ENCODE peak calls at places on chromosomes 3 and 15, in ten cellular contexts. One of them, this sample, is unnamed.

GRCh38 chr3:128942161-128942952 is 51.5 kb downstream of the CFAP92 start:
- DNase-seq in GOT3: no peak
- DNase-seq in caudate nucleus: no peak
- DNase-seq in adipocyte: no peak
- DNase-seq in stimulated activated CD4-positive, alpha-beta T cell treated with anti-CD3 and anti-CD28 coated beads, Interleukin-4, amount 100 ng/mL, for 24 hours: no peak
- DNase-seq in NCI-H2081: no peak
- DNase-seq in A549: no peak
- DNase-seq in GM04504: no peak
- DNase-seq in fibroblast of the aortic adventitia: no peak
- DNase-seq in activated gamma-delta T cell treated with Interleukin-2 at 50 U/mL for 16 hours: no peak
- DNase-seq in this sample: no peak

GRCh38 chr15:69755571-69756310 is 303.1 kb downstream of the RPLP1 start:
- DNase-seq in GOT3: no peak
- DNase-seq in caudate nucleus: no peak
- DNase-seq in adipocyte: no peak
- DNase-seq in stimulated activated CD4-positive, alpha-beta T cell treated with anti-CD3 and anti-CD28 coated beads, Interleukin-4, amount 100 ng/mL, for 24 hours: peak; percentile 88
- DNase-seq in NCI-H2081: no peak
- DNase-seq in A549: no peak
- DNase-seq in GM04504: no peak
- DNase-seq in fibroblast of the aortic adventitia: peak; percentile 14
- DNase-seq in activated gamma-delta T cell treated with Interleukin-2 at 50 U/mL for 16 hours: peak; percentile 68
- DNase-seq in this sample: no peak

GRCh38 chr3:185059766-185060165 is 93.1 kb downstream of the C3orf70 start:
- DNase-seq in GOT3: no peak
- DNase-seq in caudate nucleus: no peak
- DNase-seq in adipocyte: no peak
- DNase-seq in stimulated activated CD4-positive, alpha-beta T cell treated with anti-CD3 and anti-CD28 coated beads, Interleukin-4, amount 100 ng/mL, for 24 hours: no peak
- DNase-seq in NCI-H2081: no peak
- DNase-seq in A549: no peak
- DNase-seq in GM04504: no peak
- DNase-seq in fibroblast of the aortic adventitia: no peak
- DNase-seq in activated gamma-delta T cell treated with Interleukin-2 at 50 U/mL for 16 hours: no peak
- DNase-seq in this sample: no peak

GRCh38 chr3:111070772-111071256 is 802 bp upstream of the NECTIN3 start:
- DNase-seq in GOT3: peak; percentile 80
- DNase-seq in caudate nucleus: no peak
- DNase-seq in adipocyte: peak; percentile 70
- DNase-seq in stimulated activated CD4-positive, alpha-beta T cell treated with anti-CD3 and anti-CD28 coated beads, Interleukin-4, amount 100 ng/mL, for 24 hours: peak; percentile 28
- DNase-seq in NCI-H2081: peak; percentile 52
- DNase-seq in A549: no peak
- DNase-seq in GM04504: no peak
- DNase-seq in fibroblast of the aortic adventitia: no peak
- DNase-seq in activated gamma-delta T cell treated with Interleukin-2 at 50 U/mL for 16 hours: no peak
- DNase-seq in this sample: peak; percentile 76

GRCh38 chr3:18902081-18902793 is 246.1 kb upstream of the KCNH8 start:
- DNase-seq in GOT3: no peak
- DNase-seq in caudate nucleus: no peak
- DNase-seq in adipocyte: no peak
- DNase-seq in stimulated activated CD4-positive, alpha-beta T cell treated with anti-CD3 and anti-CD28 coated beads, Interleukin-4, amount 100 ng/mL, for 24 hours: no peak
- DNase-seq in NCI-H2081: no peak
- DNase-seq in A549: no peak
- DNase-seq in GM04504: no peak
- DNase-seq in fibroblast of the aortic adventitia: no peak
- DNase-seq in activated gamma-delta T cell treated with Interleukin-2 at 50 U/mL for 16 hours: no peak
- DNase-seq in this sample: no peak

GRCh38 chr3:43797794-43798193 is 107.1 kb downstream of the ABHD5 start:
- DNase-seq in GOT3: no peak
- DNase-seq in caudate nucleus: no peak
- DNase-seq in adipocyte: no peak
- DNase-seq in stimulated activated CD4-positive, alpha-beta T cell treated with anti-CD3 and anti-CD28 coated beads, Interleukin-4, amount 100 ng/mL, for 24 hours: no peak
- DNase-seq in NCI-H2081: no peak
- DNase-seq in A549: no peak
- DNase-seq in GM04504: no peak
- DNase-seq in fibroblast of the aortic adventitia: no peak
- DNase-seq in activated gamma-delta T cell treated with Interleukin-2 at 50 U/mL for 16 hours: no peak
- DNase-seq in this sample: no peak

GRCh38 chr3:182973047-182973446 is 7.3 kb downstream of the DCUN1D1 start:
- DNase-seq in GOT3: no peak
- DNase-seq in caudate nucleus: no peak
- DNase-seq in adipocyte: no peak
- DNase-seq in stimulated activated CD4-positive, alpha-beta T cell treated with anti-CD3 and anti-CD28 coated beads, Interleukin-4, amount 100 ng/mL, for 24 hours: no peak
- DNase-seq in NCI-H2081: no peak
- DNase-seq in A549: no peak
- DNase-seq in GM04504: no peak
- DNase-seq in fibroblast of the aortic adventitia: peak; percentile 33
- DNase-seq in activated gamma-delta T cell treated with Interleukin-2 at 50 U/mL for 16 hours: no peak
- DNase-seq in this sample: no peak

GRCh38 chr3:172103724-172104123 is 64.3 kb downstream of the FNDC3B start:
- DNase-seq in GOT3: no peak
- DNase-seq in caudate nucleus: no peak
- DNase-seq in adipocyte: peak; percentile 81
- DNase-seq in stimulated activated CD4-positive, alpha-beta T cell treated with anti-CD3 and anti-CD28 coated beads, Interleukin-4, amount 100 ng/mL, for 24 hours: no peak
- DNase-seq in NCI-H2081: no peak
- DNase-seq in A549: no peak
- DNase-seq in GM04504: no peak
- DNase-seq in fibroblast of the aortic adventitia: peak; percentile 82
- DNase-seq in activated gamma-delta T cell treated with Interleukin-2 at 50 U/mL for 16 hours: no peak
- DNase-seq in this sample: no peak

GRCh38 chr3:162729686-162730085 is 1233.1 kb downstream of the OTOL1 start:
- DNase-seq in GOT3: no peak
- DNase-seq in caudate nucleus: no peak
- DNase-seq in adipocyte: peak; percentile 15
- DNase-seq in stimulated activated CD4-positive, alpha-beta T cell treated with anti-CD3 and anti-CD28 coated beads, Interleukin-4, amount 100 ng/mL, for 24 hours: no peak
- DNase-seq in NCI-H2081: no peak
- DNase-seq in A549: peak; percentile 19
- DNase-seq in GM04504: no peak
- DNase-seq in fibroblast of the aortic adventitia: peak; percentile 42
- DNase-seq in activated gamma-delta T cell treated with Interleukin-2 at 50 U/mL for 16 hours: no peak
- DNase-seq in this sample: no peak

GRCh38 chr15:42137461-42138261 is 18.8 kb downstream of the PLA2G4F start:
- DNase-seq in GOT3: no peak
- DNase-seq in caudate nucleus: no peak
- DNase-seq in adipocyte: peak; percentile 85
- DNase-seq in stimulated activated CD4-positive, alpha-beta T cell treated with anti-CD3 and anti-CD28 coated beads, Interleukin-4, amount 100 ng/mL, for 24 hours: peak; percentile 9
- DNase-seq in NCI-H2081: peak; percentile 47
- DNase-seq in A549: peak; percentile 47
- DNase-seq in GM04504: peak; percentile 24
- DNase-seq in fibroblast of the aortic adventitia: peak; percentile 67
- DNase-seq in activated gamma-delta T cell treated with Interleukin-2 at 50 U/mL for 16 hours: no peak
- DNase-seq in this sample: peak; percentile 52

GRCh38 chr3:52153389-52154096 is 680 bp downstream of the POC1A start:
- DNase-seq in GOT3: no peak
- DNase-seq in caudate nucleus: no peak
- DNase-seq in adipocyte: peak; percentile 49
- DNase-seq in stimulated activated CD4-positive, alpha-beta T cell treated with anti-CD3 and anti-CD28 coated beads, Interleukin-4, amount 100 ng/mL, for 24 hours: peak; percentile 10
- DNase-seq in NCI-H2081: peak; percentile 51
- DNase-seq in A549: peak; percentile 43
- DNase-seq in GM04504: peak; percentile 10
- DNase-seq in fibroblast of the aortic adventitia: peak; percentile 19
- DNase-seq in activated gamma-delta T cell treated with Interleukin-2 at 50 U/mL for 16 hours: no peak
- DNase-seq in this sample: peak; percentile 67

GRCh38 chr15:35108453-35108852 is 23.4 kb upstream of the NANOGP8 start:
- DNase-seq in GOT3: no peak
- DNase-seq in caudate nucleus: no peak
- DNase-seq in adipocyte: no peak
- DNase-seq in stimulated activated CD4-positive, alpha-beta T cell treated with anti-CD3 and anti-CD28 coated beads, Interleukin-4, amount 100 ng/mL, for 24 hours: no peak
- DNase-seq in NCI-H2081: no peak
- DNase-seq in A549: no peak
- DNase-seq in GM04504: no peak
- DNase-seq in fibroblast of the aortic adventitia: no peak
- DNase-seq in activated gamma-delta T cell treated with Interleukin-2 at 50 U/mL for 16 hours: no peak
- DNase-seq in this sample: no peak

GRCh38 chr3:138332472-138333073 is 2.9 kb upstream of the NME9 start:
- DNase-seq in GOT3: no peak
- DNase-seq in caudate nucleus: no peak
- DNase-seq in adipocyte: peak; percentile 78
- DNase-seq in stimulated activated CD4-positive, alpha-beta T cell treated with anti-CD3 and anti-CD28 coated beads, Interleukin-4, amount 100 ng/mL, for 24 hours: no peak
- DNase-seq in NCI-H2081: peak; percentile 25
- DNase-seq in A549: peak; percentile 44
- DNase-seq in GM04504: no peak
- DNase-seq in fibroblast of the aortic adventitia: peak; percentile 69
- DNase-seq in activated gamma-delta T cell treated with Interleukin-2 at 50 U/mL for 16 hours: no peak
- DNase-seq in this sample: peak; percentile 17

GRCh38 chr15:92071030-92071644 is 217.6 kb downstream of the SLCO3A1 start:
- DNase-seq in GOT3: no peak
- DNase-seq in caudate nucleus: no peak
- DNase-seq in adipocyte: no peak
- DNase-seq in stimulated activated CD4-positive, alpha-beta T cell treated with anti-CD3 and anti-CD28 coated beads, Interleukin-4, amount 100 ng/mL, for 24 hours: no peak
- DNase-seq in NCI-H2081: no peak
- DNase-seq in A549: no peak
- DNase-seq in GM04504: no peak
- DNase-seq in fibroblast of the aortic adventitia: no peak
- DNase-seq in activated gamma-delta T cell treated with Interleukin-2 at 50 U/mL for 16 hours: no peak
- DNase-seq in this sample: no peak

GRCh38 chr3:101878589-101878988 is 29.3 kb downstream of the NFKBIZ start:
- DNase-seq in GOT3: no peak
- DNase-seq in caudate nucleus: no peak
- DNase-seq in adipocyte: no peak
- DNase-seq in stimulated activated CD4-positive, alpha-beta T cell treated with anti-CD3 and anti-CD28 coated beads, Interleukin-4, amount 100 ng/mL, for 24 hours: no peak
- DNase-seq in NCI-H2081: no peak
- DNase-seq in A549: no peak
- DNase-seq in GM04504: no peak
- DNase-seq in fibroblast of the aortic adventitia: no peak
- DNase-seq in activated gamma-delta T cell treated with Interleukin-2 at 50 U/mL for 16 hours: no peak
- DNase-seq in this sample: peak; percentile 37

GRCh38 chr15:72306211-72306785 is 13.7 kb downstream of the CELF6 start:
- DNase-seq in GOT3: no peak
- DNase-seq in caudate nucleus: no peak
- DNase-seq in adipocyte: peak; percentile 17
- DNase-seq in stimulated activated CD4-positive, alpha-beta T cell treated with anti-CD3 and anti-CD28 coated beads, Interleukin-4, amount 100 ng/mL, for 24 hours: peak; percentile 35
- DNase-seq in NCI-H2081: no peak
- DNase-seq in A549: peak; percentile 42
- DNase-seq in GM04504: no peak
- DNase-seq in fibroblast of the aortic adventitia: peak; percentile 39
- DNase-seq in activated gamma-delta T cell treated with Interleukin-2 at 50 U/mL for 16 hours: peak; percentile 23
- DNase-seq in this sample: peak; percentile 69

GRCh38 chr3:81485444-81485865 is 276.0 kb downstream of the GBE1 start:
- DNase-seq in GOT3: no peak
- DNase-seq in caudate nucleus: no peak
- DNase-seq in adipocyte: peak; percentile 82
- DNase-seq in stimulated activated CD4-positive, alpha-beta T cell treated with anti-CD3 and anti-CD28 coated beads, Interleukin-4, amount 100 ng/mL, for 24 hours: no peak
- DNase-seq in NCI-H2081: no peak
- DNase-seq in A549: no peak
- DNase-seq in GM04504: peak; percentile 75
- DNase-seq in fibroblast of the aortic adventitia: peak; percentile 92
- DNase-seq in activated gamma-delta T cell treated with Interleukin-2 at 50 U/mL for 16 hours: no peak
- DNase-seq in this sample: no peak